ENCODE peak calls at places on chromosomes 3 and 15, in seven cellular contexts. N is right cardiac atrium; K is gastroesophageal sphincter; X is stimulated activated naive B cell treated with anti-CD40 and anti-IgM and Interleukin-4, amounts not matched to agents 10 μg/mL and 1 μg/mL and 100 μg/mL, for 72 hours; P is activated CD4-positive, CD25-positive, alpha-beta regulatory T cell treated with anti-CD3 and anti-CD28 coated beads, Interleukin-2, amount 50 U/mL, for 24 hours; V is upper lobe of right lung; Z is activated T-cell treated with anti-CD3 and anti-CD28 coated beads, Interleukin-2, amount 50 U/mL, for 4 hours. B is an unnamed sample.

GRCh38 chr3:45568848-45569247 is 25.7 kb upstream of the LIMD1 start:
- ATAC-seq in X (peak), P (no peak), V (no peak), K (no peak), Z (no peak), N (no peak), B (peak)

GRCh38 chr15:80998252-80998651 is 2.5 kb upstream of the TLNRD1 start:
- ATAC-seq in K (no peak), V (no peak), N (no peak), Z (no peak), P (no peak), X (no peak), B (no peak)

GRCh38 chr15:34437687-34438086 is at the start of gene GOLGA8A:
- ATAC-seq in Z (peak), P (peak), X (peak), N (peak), K (peak), V (peak), B (peak)

GRCh38 chr3:143548449-143548848 is 299.8 kb downstream of the SLC9A9 start:
- ATAC-seq in X (no peak), Z (no peak), K (no peak), N (no peak), P (no peak), V (no peak), B (no peak)

GRCh38 chr3:194995334-194995733 is 275.6 kb downstream of the XXYLT1 start:
- ATAC-seq in X (no peak), P (no peak), K (no peak), N (no peak), Z (no peak), V (no peak), B (no peak)

GRCh38 chr3:37074178-37074577 is 80.9 kb downstream of the MLH1 start:
- ATAC-seq in V (no peak), N (no peak), P (no peak), X (no peak), Z (no peak), K (no peak), B (no peak)

GRCh38 chr15:47184003-47184404 is 533.3 kb upstream of the SEMA6D start:
- ATAC-seq in K (peak), X (peak), N (peak), Z (no peak), P (peak), V (peak), B (peak)

GRCh38 chr3:135085696-135086436 is 290.8 kb downstream of the EPHB1 start:
- ATAC-seq in V (no peak), P (no peak), Z (no peak), K (no peak), X (no peak), N (no peak), B (no peak)

GRCh38 chr15:68610825-68611224 is 32.0 kb downstream of the CORO2B start:
- ATAC-seq in P (no peak), Z (no peak), V (no peak), N (no peak), X (no peak), K (no peak), B (no peak)